ENCODE peak calls at places on chromosome 1, in nine cellular contexts. R is T-cell; G is activated T-cell treated with anti-CD3 and anti-CD28 coated beads for 1 hour; W is RKO; Q is HTR-8/SVneo; B is GM18507; X is left kidney; Z is activated CD4-positive, alpha-beta T cell treated with anti-CD3 and anti-CD28 coated beads for 4 hours; Y is T follicular helper cell. K is an unnamed sample.

GRCh38 chr1:119687391-119688079 is 24.2 kb upstream of the PHGDH start:
- DNase-seq in X (no peak), Y (no peak), W (no peak), Z (no peak), R (no peak), G (no peak), B (no peak), Q (no peak), K (no peak)

GRCh38 chr1:6467224-6467623 is 1.3 kb upstream of the TNFRSF25 start:
- DNase-seq in X (no peak), Q (no peak), Z (no peak), R (no peak), Y (no peak), B (no peak), W (no peak), G (no peak), K (no peak)

GRCh38 chr1:218284377-218284916 is 646 bp upstream of the RRP15 start:
- DNase-seq in W (no peak), B (no peak), G (no peak), Z (no peak), Q (peak; percentile 14), X (no peak), R (no peak), Y (no peak), K (peak; percentile 3)

GRCh38 chr1:224380003-224380402 is 23.3 kb downstream of the CNIH4 start:
- DNase-seq in R (peak; percentile 27), Z (peak; percentile 43), X (no peak), B (no peak), Q (no peak), G (no peak), W (no peak), Y (peak; percentile 3), K (no peak)

GRCh38 chr1:226092955-226093354 is 30.4 kb downstream of the H3-3A start:
- DNase-seq in Y (no peak), Z (no peak), X (no peak), W (no peak), B (no peak), Q (no peak), G (no peak), R (no peak), K (no peak)

GRCh38 chr1:183243190-183244065 is 57.4 kb downstream of the LAMC2 start:
- DNase-seq in Z (no peak), G (no peak), W (no peak), Q (no peak), B (no peak), X (no peak), Y (no peak), R (no peak), K (no peak)

GRCh38 chr1:39822146-39822545 is 33.5 kb upstream of the BMP8B start:
- DNase-seq in R (no peak), W (no peak), G (no peak), B (no peak), Z (no peak), X (no peak), Y (no peak), Q (no peak), K (no peak)

GRCh38 chr1:35442737-35443136 is 114.5 kb downstream of the KIAA0319L start:
- DNase-seq in R (no peak), X (no peak), Q (no peak), G (no peak), B (no peak), Y (no peak), W (peak; percentile 11), Z (no peak), K (no peak)

GRCh38 chr1:101284021-101284420 is 47.2 kb downstream of the S1PR1 start:
- DNase-seq in G (no peak), B (no peak), Z (peak; percentile 46), Y (peak; percentile 19), Q (no peak), W (no peak), R (peak; percentile 54), X (no peak), K (no peak)

GRCh38 chr1:46399307-46399706 is 5.2 kb downstream of the FAAH start:
- DNase-seq in Q (no peak), R (no peak), X (peak; percentile 23), Y (no peak), W (no peak), G (no peak), B (no peak), Z (no peak), K (no peak)

GRCh38 chr1:210850556-210850955 is 283.4 kb downstream of the KCNH1 start:
- DNase-seq in R (no peak), Z (no peak), B (no peak), Q (no peak), Y (no peak), X (no peak), G (no peak), W (no peak), K (peak; percentile 38)

GRCh38 chr1:107874221-107874620 is 90.8 kb downstream of the VAV3 start:
- DNase-seq in X (no peak), B (no peak), W (no peak), G (no peak), Z (no peak), Y (no peak), Q (no peak), R (no peak), K (no peak)

GRCh38 chr1:114154963-114155322 is 1.3 kb upstream of the SYT6 start:
- DNase-seq in R (peak; percentile 16), Q (no peak), G (no peak), W (no peak), Y (no peak), X (peak; percentile 91), Z (no peak), B (no peak), K (no peak)

GRCh38 chr1:171652234-171652822 is at the start of gene MYOC:
- DNase-seq in G (no peak), Y (no peak), R (no peak), B (no peak), X (no peak), Q (no peak), Z (no peak), W (no peak), K (no peak)

GRCh38 chr1:166953486-166953885 is 21.9 kb downstream of the ILDR2 start:
- DNase-seq in Z (no peak), W (no peak), X (peak; percentile 88), B (no peak), R (no peak), G (no peak), Q (no peak), Y (no peak), K (no peak)

GRCh38 chr1:178564783-178565180 is 51.9 kb downstream of the TEX35 start:
- DNase-seq in Q (no peak), Y (no peak), W (no peak), R (no peak), B (no peak), X (no peak), G (no peak), Z (no peak), K (no peak)

GRCh38 chr1:184002071-184002470 is 35.5 kb downstream of the COLGALT2 start:
- DNase-seq in Q (peak; percentile 54), R (no peak), W (peak; percentile 45), Z (no peak), B (no peak), X (no peak), G (no peak), Y (no peak), K (peak; percentile 93)

GRCh38 chr1:245810789-245811337 is 656.1 kb downstream of the KIF26B start:
- DNase-seq in B (no peak), W (no peak), Y (no peak), X (peak; percentile 49), Q (no peak), Z (no peak), R (no peak), G (no peak), K (no peak)

GRCh38 chr1:77395051-77395450 is 113.2 kb downstream of the AK5 start:
- DNase-seq in W (no peak), Z (no peak), Q (no peak), X (no peak), G (no peak), Y (no peak), R (no peak), B (no peak), K (peak; percentile 89)

GRCh38 chr1:117735045-117735992 is 129.5 kb downstream of the TENT5C start:
- DNase-seq in X (peak; percentile 55), Z (peak; percentile 16), B (no peak), G (no peak), W (peak; percentile 64), Y (peak; percentile 17), R (peak; percentile 24), Q (peak; percentile 37), K (peak; percentile 24)

GRCh38 chr1:182698977-182699672 is 14.7 kb upstream of the RGS8 start:
- DNase-seq in Y (no peak), W (no peak), B (no peak), X (no peak), G (no peak), R (no peak), Z (no peak), Q (no peak), K (no peak)

GRCh38 chr1:215636258-215636965 is 69.3 kb downstream of the KCTD3 start:
- DNase-seq in Q (no peak), Z (no peak), W (no peak), X (no peak), B (no peak), R (no peak), Y (no peak), G (no peak), K (no peak)

GRCh38 chr1:109832935-109833334 is 69.2 kb upstream of the EPS8L3 start:
- DNase-seq in Z (no peak), W (no peak), G (no peak), B (no peak), Y (no peak), X (no peak), R (no peak), Q (no peak), K (no peak)

GRCh38 chr1:155093938-155094621 is 15.4 kb downstream of the EFNA3 start:
- DNase-seq in Z (no peak), G (no peak), Q (no peak), X (peak; percentile 67), B (no peak), R (no peak), Y (no peak), W (peak; percentile 64), K (no peak)

GRCh38 chr1:22275626-22276395 is 132.9 kb upstream of the WNT4 start:
- DNase-seq in X (peak; percentile 85), R (peak; percentile 24), G (peak; percentile 9), Z (peak; percentile 11), Y (no peak), W (peak; percentile 8), Q (peak; percentile 72), B (peak; percentile 38), K (peak; percentile 31)

GRCh38 chr1:205387845-205388244 is 31.1 kb upstream of the KLHDC8A start:
- DNase-seq in Q (no peak), Z (no peak), X (no peak), Y (no peak), R (no peak), W (no peak), B (no peak), G (no peak), K (no peak)

GRCh38 chr1:185896863-185897262 is 162.7 kb downstream of the HMCN1 start:
- DNase-seq in Z (no peak), W (no peak), X (no peak), G (no peak), Q (no peak), B (no peak), R (no peak), Y (no peak), K (no peak)

GRCh38 chr1:46675549-46676314 is 4.1 kb downstream of the TEX38 start:
- DNase-seq in Y (no peak), X (no peak), B (no peak), R (no peak), G (no peak), Q (no peak), W (no peak), Z (no peak), K (no peak)

GRCh38 chr1:118991448-118991847 is 3.3 kb upstream of the TBX15 start:
- DNase-seq in Q (no peak), B (no peak), R (no peak), X (no peak), Z (no peak), Y (no peak), G (no peak), W (no peak), K (no peak)

GRCh38 chr1:51945591-51945990 is 44.9 kb downstream of the RAB3B start:
- DNase-seq in B (no peak), W (no peak), R (no peak), Y (no peak), X (no peak), G (no peak), Z (no peak), Q (no peak), K (no peak)

GRCh38 chr1:233244183-233244582 is 51.3 kb downstream of the PCNX2 start:
- DNase-seq in Q (no peak), Y (no peak), Z (no peak), G (no peak), X (no peak), R (no peak), W (no peak), B (no peak), K (no peak)